ENCODE peak calls at places on chromosomes 6 and 20, in ten cellular contexts. One of them, this sample, is unnamed.

GRCh38 chr20:46121531-46121930 is 3.4 kb downstream of the CD40 start:
- DNase-seq in sciatic nerve: no peak
- DNase-seq in NCI-H524: no peak
- DNase-seq in activated naive CD4-positive, alpha-beta T cell treated with anti-CD3 and anti-CD28 coated beads for 36 hours: no peak
- DNase-seq in right cardiac atrium: no peak
- DNase-seq in left cardiac atrium: no peak
- DNase-seq in astrocyte: no peak
- DNase-seq in activated CD8-positive, alpha-beta T cell treated with anti-CD3 and anti-CD28 coated beads for 36 hours: no peak
- DNase-seq in GM03348: no peak
- DNase-seq in HEK293T: no peak
- DNase-seq in this sample: no peak

GRCh38 chr6:119720160-119720559 is 370.6 kb upstream of the MAN1A1 start:
- DNase-seq in NCI-H524: no peak
- DNase-seq in astrocyte: no peak
- DNase-seq in HEK293T: peak
- DNase-seq in activated naive CD4-positive, alpha-beta T cell treated with anti-CD3 and anti-CD28 coated beads for 36 hours: no peak
- DNase-seq in sciatic nerve: no peak
- DNase-seq in activated CD8-positive, alpha-beta T cell treated with anti-CD3 and anti-CD28 coated beads for 36 hours: no peak
- DNase-seq in left cardiac atrium: no peak
- DNase-seq in right cardiac atrium: no peak
- DNase-seq in GM03348: no peak
- DNase-seq in this sample: peak

GRCh38 chr6:72218125-72218524 is 331.8 kb downstream of the RIMS1 start:
- DNase-seq in activated naive CD4-positive, alpha-beta T cell treated with anti-CD3 and anti-CD28 coated beads for 36 hours: no peak
- DNase-seq in left cardiac atrium: no peak
- DNase-seq in GM03348: peak
- DNase-seq in HEK293T: peak
- DNase-seq in right cardiac atrium: no peak
- DNase-seq in activated CD8-positive, alpha-beta T cell treated with anti-CD3 and anti-CD28 coated beads for 36 hours: peak
- DNase-seq in astrocyte: peak
- DNase-seq in NCI-H524: peak
- DNase-seq in sciatic nerve: no peak
- DNase-seq in this sample: no peak

GRCh38 chr20:61391185-61391584 is 139.1 kb downstream of the CDH4 start:
- DNase-seq in left cardiac atrium: no peak
- DNase-seq in GM03348: no peak
- DNase-seq in NCI-H524: no peak
- DNase-seq in astrocyte: no peak
- DNase-seq in activated naive CD4-positive, alpha-beta T cell treated with anti-CD3 and anti-CD28 coated beads for 36 hours: no peak
- DNase-seq in HEK293T: no peak
- DNase-seq in activated CD8-positive, alpha-beta T cell treated with anti-CD3 and anti-CD28 coated beads for 36 hours: no peak
- DNase-seq in sciatic nerve: no peak
- DNase-seq in right cardiac atrium: no peak
- DNase-seq in this sample: no peak

GRCh38 chr20:43544501-43544900 is 14.3 kb upstream of the SGK2 start:
- DNase-seq in activated CD8-positive, alpha-beta T cell treated with anti-CD3 and anti-CD28 coated beads for 36 hours: no peak
- DNase-seq in activated naive CD4-positive, alpha-beta T cell treated with anti-CD3 and anti-CD28 coated beads for 36 hours: no peak
- DNase-seq in GM03348: no peak
- DNase-seq in astrocyte: no peak
- DNase-seq in left cardiac atrium: no peak
- DNase-seq in sciatic nerve: no peak
- DNase-seq in right cardiac atrium: no peak
- DNase-seq in NCI-H524: no peak
- DNase-seq in HEK293T: no peak
- DNase-seq in this sample: no peak

GRCh38 chr6:8082954-8083858 is 19.0 kb upstream of the BLOC1S5 start:
- DNase-seq in right cardiac atrium: peak
- DNase-seq in GM03348: peak
- DNase-seq in HEK293T: no peak
- DNase-seq in NCI-H524: no peak
- DNase-seq in astrocyte: peak
- DNase-seq in sciatic nerve: no peak
- DNase-seq in activated naive CD4-positive, alpha-beta T cell treated with anti-CD3 and anti-CD28 coated beads for 36 hours: no peak
- DNase-seq in left cardiac atrium: peak
- DNase-seq in activated CD8-positive, alpha-beta T cell treated with anti-CD3 and anti-CD28 coated beads for 36 hours: no peak
- DNase-seq in this sample: no peak

GRCh38 chr20:35144694-35145093 is 2.4 kb downstream of the EDEM2 start:
- DNase-seq in activated naive CD4-positive, alpha-beta T cell treated with anti-CD3 and anti-CD28 coated beads for 36 hours: no peak
- DNase-seq in activated CD8-positive, alpha-beta T cell treated with anti-CD3 and anti-CD28 coated beads for 36 hours: no peak
- DNase-seq in HEK293T: no peak
- DNase-seq in left cardiac atrium: no peak
- DNase-seq in right cardiac atrium: no peak
- DNase-seq in NCI-H524: no peak
- DNase-seq in astrocyte: no peak
- DNase-seq in sciatic nerve: no peak
- DNase-seq in GM03348: no peak
- DNase-seq in this sample: no peak

GRCh38 chr20:63580796-63581461 is 6.9 kb upstream of the HELZ2 start:
- DNase-seq in GM03348: peak
- DNase-seq in NCI-H524: peak
- DNase-seq in sciatic nerve: no peak
- DNase-seq in right cardiac atrium: no peak
- DNase-seq in HEK293T: peak
- DNase-seq in astrocyte: peak
- DNase-seq in activated CD8-positive, alpha-beta T cell treated with anti-CD3 and anti-CD28 coated beads for 36 hours: peak
- DNase-seq in activated naive CD4-positive, alpha-beta T cell treated with anti-CD3 and anti-CD28 coated beads for 36 hours: peak
- DNase-seq in left cardiac atrium: peak
- DNase-seq in this sample: peak

GRCh38 chr6:20213271-20213798 is 1.1 kb upstream of the MBOAT1 start:
- DNase-seq in HEK293T: no peak
- DNase-seq in left cardiac atrium: no peak
- DNase-seq in sciatic nerve: no peak
- DNase-seq in right cardiac atrium: no peak
- DNase-seq in activated CD8-positive, alpha-beta T cell treated with anti-CD3 and anti-CD28 coated beads for 36 hours: no peak
- DNase-seq in activated naive CD4-positive, alpha-beta T cell treated with anti-CD3 and anti-CD28 coated beads for 36 hours: peak
- DNase-seq in GM03348: peak
- DNase-seq in NCI-H524: no peak
- DNase-seq in astrocyte: no peak
- DNase-seq in this sample: no peak

GRCh38 chr20:46415773-46416172 is 9.4 kb upstream of the ELMO2 start:
- DNase-seq in GM03348: no peak
- DNase-seq in HEK293T: no peak
- DNase-seq in NCI-H524: no peak
- DNase-seq in astrocyte: no peak
- DNase-seq in left cardiac atrium: no peak
- DNase-seq in right cardiac atrium: no peak
- DNase-seq in sciatic nerve: no peak
- DNase-seq in activated naive CD4-positive, alpha-beta T cell treated with anti-CD3 and anti-CD28 coated beads for 36 hours: no peak
- DNase-seq in activated CD8-positive, alpha-beta T cell treated with anti-CD3 and anti-CD28 coated beads for 36 hours: no peak
- DNase-seq in this sample: no peak

GRCh38 chr20:46438156-46438750 is 31.8 kb upstream of the ELMO2 start:
- DNase-seq in activated CD8-positive, alpha-beta T cell treated with anti-CD3 and anti-CD28 coated beads for 36 hours: peak
- DNase-seq in HEK293T: peak
- DNase-seq in sciatic nerve: no peak
- DNase-seq in astrocyte: peak
- DNase-seq in GM03348: peak
- DNase-seq in right cardiac atrium: no peak
- DNase-seq in NCI-H524: peak
- DNase-seq in activated naive CD4-positive, alpha-beta T cell treated with anti-CD3 and anti-CD28 coated beads for 36 hours: peak
- DNase-seq in left cardiac atrium: no peak
- DNase-seq in this sample: peak

GRCh38 chr20:59805786-59806577 is 127.5 kb downstream of the SYCP2 start:
- DNase-seq in GM03348: no peak
- DNase-seq in left cardiac atrium: no peak
- DNase-seq in sciatic nerve: peak
- DNase-seq in activated naive CD4-positive, alpha-beta T cell treated with anti-CD3 and anti-CD28 coated beads for 36 hours: no peak
- DNase-seq in HEK293T: no peak
- DNase-seq in activated CD8-positive, alpha-beta T cell treated with anti-CD3 and anti-CD28 coated beads for 36 hours: no peak
- DNase-seq in right cardiac atrium: no peak
- DNase-seq in NCI-H524: no peak
- DNase-seq in astrocyte: no peak
- DNase-seq in this sample: no peak

GRCh38 chr20:1633535-1633934 is 13.7 kb upstream of the SIRPB1 start:
- DNase-seq in HEK293T: no peak
- DNase-seq in GM03348: no peak
- DNase-seq in NCI-H524: no peak
- DNase-seq in activated naive CD4-positive, alpha-beta T cell treated with anti-CD3 and anti-CD28 coated beads for 36 hours: no peak
- DNase-seq in sciatic nerve: no peak
- DNase-seq in left cardiac atrium: no peak
- DNase-seq in astrocyte: peak
- DNase-seq in right cardiac atrium: no peak
- DNase-seq in activated CD8-positive, alpha-beta T cell treated with anti-CD3 and anti-CD28 coated beads for 36 hours: no peak
- DNase-seq in this sample: no peak

GRCh38 chr20:6663751-6664388 is 103.6 kb upstream of the BMP2 start:
- DNase-seq in astrocyte: peak
- DNase-seq in NCI-H524: no peak
- DNase-seq in sciatic nerve: no peak
- DNase-seq in right cardiac atrium: no peak
- DNase-seq in left cardiac atrium: no peak
- DNase-seq in GM03348: no peak
- DNase-seq in activated naive CD4-positive, alpha-beta T cell treated with anti-CD3 and anti-CD28 coated beads for 36 hours: no peak
- DNase-seq in HEK293T: no peak
- DNase-seq in activated CD8-positive, alpha-beta T cell treated with anti-CD3 and anti-CD28 coated beads for 36 hours: no peak
- DNase-seq in this sample: no peak

GRCh38 chr20:41029150-41029872 is 689 bp downstream of the TOP1 start:
- DNase-seq in astrocyte: no peak
- DNase-seq in NCI-H524: peak
- DNase-seq in GM03348: peak
- DNase-seq in activated CD8-positive, alpha-beta T cell treated with anti-CD3 and anti-CD28 coated beads for 36 hours: peak
- DNase-seq in left cardiac atrium: peak
- DNase-seq in activated naive CD4-positive, alpha-beta T cell treated with anti-CD3 and anti-CD28 coated beads for 36 hours: peak
- DNase-seq in right cardiac atrium: peak
- DNase-seq in sciatic nerve: no peak
- DNase-seq in HEK293T: peak
- DNase-seq in this sample: peak

GRCh38 chr6:39054577-39055142 is 6.1 kb downstream of the GLP1R start:
- DNase-seq in right cardiac atrium: no peak
- DNase-seq in astrocyte: no peak
- DNase-seq in activated naive CD4-positive, alpha-beta T cell treated with anti-CD3 and anti-CD28 coated beads for 36 hours: no peak
- DNase-seq in GM03348: no peak
- DNase-seq in activated CD8-positive, alpha-beta T cell treated with anti-CD3 and anti-CD28 coated beads for 36 hours: no peak
- DNase-seq in sciatic nerve: no peak
- DNase-seq in NCI-H524: no peak
- DNase-seq in HEK293T: no peak
- DNase-seq in left cardiac atrium: no peak
- DNase-seq in this sample: no peak

GRCh38 chr6:33428219-33428890 is 8.5 kb downstream of the SYNGAP1 start:
- DNase-seq in right cardiac atrium: no peak
- DNase-seq in astrocyte: no peak
- DNase-seq in GM03348: peak
- DNase-seq in NCI-H524: peak
- DNase-seq in sciatic nerve: no peak
- DNase-seq in HEK293T: peak
- DNase-seq in activated naive CD4-positive, alpha-beta T cell treated with anti-CD3 and anti-CD28 coated beads for 36 hours: peak
- DNase-seq in left cardiac atrium: no peak
- DNase-seq in activated CD8-positive, alpha-beta T cell treated with anti-CD3 and anti-CD28 coated beads for 36 hours: peak
- DNase-seq in this sample: no peak

GRCh38 chr6:125668071-125668470 is 81.4 kb upstream of the HEY2 start:
- DNase-seq in activated CD8-positive, alpha-beta T cell treated with anti-CD3 and anti-CD28 coated beads for 36 hours: no peak
- DNase-seq in sciatic nerve: no peak
- DNase-seq in left cardiac atrium: no peak
- DNase-seq in right cardiac atrium: no peak
- DNase-seq in NCI-H524: no peak
- DNase-seq in activated naive CD4-positive, alpha-beta T cell treated with anti-CD3 and anti-CD28 coated beads for 36 hours: no peak
- DNase-seq in GM03348: no peak
- DNase-seq in HEK293T: no peak
- DNase-seq in astrocyte: no peak
- DNase-seq in this sample: no peak

GRCh38 chr20:18224968-18225568 is 63.3 kb upstream of the ZNF133 start:
- DNase-seq in activated naive CD4-positive, alpha-beta T cell treated with anti-CD3 and anti-CD28 coated beads for 36 hours: no peak
- DNase-seq in left cardiac atrium: peak
- DNase-seq in HEK293T: peak
- DNase-seq in activated CD8-positive, alpha-beta T cell treated with anti-CD3 and anti-CD28 coated beads for 36 hours: no peak
- DNase-seq in GM03348: peak
- DNase-seq in NCI-H524: peak
- DNase-seq in astrocyte: peak
- DNase-seq in sciatic nerve: peak
- DNase-seq in right cardiac atrium: peak
- DNase-seq in this sample: no peak

GRCh38 chr20:34621383-34622367 is 55.2 kb downstream of the PIGU start:
- DNase-seq in activated CD8-positive, alpha-beta T cell treated with anti-CD3 and anti-CD28 coated beads for 36 hours: no peak
- DNase-seq in right cardiac atrium: no peak
- DNase-seq in astrocyte: no peak
- DNase-seq in HEK293T: no peak
- DNase-seq in NCI-H524: no peak
- DNase-seq in sciatic nerve: no peak
- DNase-seq in left cardiac atrium: no peak
- DNase-seq in GM03348: no peak
- DNase-seq in activated naive CD4-positive, alpha-beta T cell treated with anti-CD3 and anti-CD28 coated beads for 36 hours: no peak
- DNase-seq in this sample: no peak

GRCh38 chr20:31990958-31991705 is 19.1 kb upstream of the CCM2L start:
- DNase-seq in GM03348: no peak
- DNase-seq in astrocyte: no peak
- DNase-seq in right cardiac atrium: no peak
- DNase-seq in activated naive CD4-positive, alpha-beta T cell treated with anti-CD3 and anti-CD28 coated beads for 36 hours: no peak
- DNase-seq in left cardiac atrium: no peak
- DNase-seq in activated CD8-positive, alpha-beta T cell treated with anti-CD3 and anti-CD28 coated beads for 36 hours: no peak
- DNase-seq in sciatic nerve: no peak
- DNase-seq in NCI-H524: peak
- DNase-seq in HEK293T: no peak
- DNase-seq in this sample: peak

GRCh38 chr20:5400164-5400762 is 83.5 kb upstream of the PROKR2 start:
- DNase-seq in left cardiac atrium: no peak
- DNase-seq in right cardiac atrium: no peak
- DNase-seq in GM03348: peak
- DNase-seq in HEK293T: no peak
- DNase-seq in astrocyte: peak
- DNase-seq in activated naive CD4-positive, alpha-beta T cell treated with anti-CD3 and anti-CD28 coated beads for 36 hours: peak
- DNase-seq in activated CD8-positive, alpha-beta T cell treated with anti-CD3 and anti-CD28 coated beads for 36 hours: peak
- DNase-seq in sciatic nerve: no peak
- DNase-seq in NCI-H524: no peak
- DNase-seq in this sample: no peak

GRCh38 chr6:88763160-88763559 is 200.3 kb downstream of the RNGTT start:
- DNase-seq in NCI-H524: no peak
- DNase-seq in activated naive CD4-positive, alpha-beta T cell treated with anti-CD3 and anti-CD28 coated beads for 36 hours: no peak
- DNase-seq in right cardiac atrium: no peak
- DNase-seq in activated CD8-positive, alpha-beta T cell treated with anti-CD3 and anti-CD28 coated beads for 36 hours: no peak
- DNase-seq in sciatic nerve: no peak
- DNase-seq in HEK293T: no peak
- DNase-seq in left cardiac atrium: no peak
- DNase-seq in astrocyte: peak
- DNase-seq in GM03348: no peak
- DNase-seq in this sample: no peak

GRCh38 chr6:164528539-164528938 is 780.9 kb downstream of the C6orf118 start:
- DNase-seq in right cardiac atrium: no peak
- DNase-seq in activated naive CD4-positive, alpha-beta T cell treated with anti-CD3 and anti-CD28 coated beads for 36 hours: no peak
- DNase-seq in GM03348: no peak
- DNase-seq in left cardiac atrium: no peak
- DNase-seq in NCI-H524: no peak
- DNase-seq in activated CD8-positive, alpha-beta T cell treated with anti-CD3 and anti-CD28 coated beads for 36 hours: no peak
- DNase-seq in sciatic nerve: no peak
- DNase-seq in HEK293T: no peak
- DNase-seq in astrocyte: no peak
- DNase-seq in this sample: no peak